ENCODE peak calls at places on chromosome 10, in nine cellular contexts. M is adrenal gland, T is left lung, F is transverse colon, N is neural progenitor cell, W is neuronal stem cell, V is RWPE2, R is lower lobe of right lung, E is fibroblast of lung. J is an unnamed sample.

GRCh38 chr10:95262763-95263518 is 27.9 kb downstream of the PDLIM1 start:
- DNase-seq in T (no peak), F (no peak), E (no peak), V (no peak), R (no peak), M (no peak), W (no peak), N (no peak), J (no peak)

GRCh38 chr10:80504897-80505465 is 32.7 kb upstream of the SH2D4B start:
- DNase-seq in R (no peak), E (no peak), M (no peak), N (no peak), T (peak; percentile 34), F (peak; percentile 36), V (no peak), W (no peak), J (no peak)

GRCh38 chr10:103598654-103599115 is 105.2 kb downstream of the NEURL1 start:
- DNase-seq in W (peak; percentile 70), T (no peak), F (peak; percentile 70), E (peak; percentile 53), N (peak; percentile 78), M (peak; percentile 81), R (no peak), V (no peak), J (no peak)

GRCh38 chr10:62071846-62072281 is 170.4 kb downstream of the ARID5B start:
- DNase-seq in F (no peak), E (peak; percentile 81), R (no peak), V (no peak), N (peak; percentile 19), M (no peak), W (no peak), T (no peak), J (no peak)

GRCh38 chr10:26931223-26931622 is 70.5 kb upstream of the ABI1 start:
- DNase-seq in N (no peak), R (no peak), T (no peak), V (no peak), W (no peak), E (no peak), F (peak; percentile 66), M (no peak), J (no peak)

GRCh38 chr10:31072453-31072852 is 40.8 kb upstream of the ZNF438 start:
- DNase-seq in E (peak; percentile 86), T (no peak), M (no peak), V (no peak), N (no peak), R (no peak), F (no peak), W (no peak), J (no peak)

GRCh38 chr10:2576892-2577291 is 490.5 kb upstream of the PFKP start:
- DNase-seq in V (no peak), E (no peak), T (no peak), W (no peak), F (no peak), R (no peak), M (no peak), N (no peak), J (no peak)

GRCh38 chr10:113177163-113177935 is 227.3 kb downstream of the TCF7L2 start:
- DNase-seq in E (no peak), W (no peak), M (no peak), F (no peak), N (peak; percentile 53), T (no peak), R (no peak), V (no peak), J (no peak)

GRCh38 chr10:88962336-88962735 is 9.8 kb upstream of the ACTA2 start:
- DNase-seq in R (no peak), F (no peak), T (no peak), M (no peak), W (no peak), N (no peak), E (no peak), V (no peak), J (no peak)

GRCh38 chr10:111560042-111560441 is 483.2 kb downstream of the ADRA2A start:
- DNase-seq in F (no peak), N (no peak), W (no peak), M (no peak), V (no peak), E (no peak), T (no peak), R (no peak), J (no peak)

GRCh38 chr10:47400251-47400650 is 16.2 kb upstream of the ZNF488 start:
- DNase-seq in M (no peak), N (no peak), E (no peak), T (no peak), V (no peak), F (no peak), W (no peak), R (no peak), J (no peak)

GRCh38 chr10:47030191-47030698 is 119.0 kb downstream of the PTPN20 start:
- DNase-seq in M (peak; percentile 41), V (no peak), W (no peak), N (no peak), E (no peak), T (peak; percentile 20), F (no peak), R (peak; percentile 36), J (no peak)

GRCh38 chr10:32271617-32272016 is 75.3 kb downstream of the EPC1 start:
- DNase-seq in F (no peak), R (no peak), T (no peak), E (peak; percentile 64), N (no peak), M (no peak), V (no peak), W (no peak), J (no peak)

GRCh38 chr10:121155742-121156141 is 304.6 kb downstream of the WDR11 start:
- DNase-seq in V (no peak), W (no peak), R (no peak), N (no peak), M (no peak), E (peak; percentile 13), T (peak; percentile 56), F (peak; percentile 74), J (no peak)

GRCh38 chr10:113993489-113993932 is 50.2 kb upstream of the ADRB1 start:
- DNase-seq in V (no peak), F (no peak), R (no peak), W (no peak), E (peak; percentile 59), M (no peak), N (no peak), T (no peak), J (no peak)

GRCh38 chr10:133281084-133281483 is 4.4 kb upstream of the ADAM8 start:
- DNase-seq in N (no peak), V (no peak), T (no peak), R (no peak), M (no peak), F (no peak), W (no peak), E (no peak), J (no peak)

GRCh38 chr10:7611909-7612308 is 54.9 kb downstream of the ITIH5 start:
- DNase-seq in V (no peak), M (no peak), W (no peak), R (no peak), E (no peak), F (no peak), T (no peak), N (no peak), J (no peak)

GRCh38 chr10:22652988-22653431 is 61.4 kb downstream of the PIP4K2A start:
- DNase-seq in E (no peak), M (no peak), F (no peak), R (no peak), T (no peak), W (no peak), N (no peak), V (no peak), J (no peak)

GRCh38 chr10:68153473-68154210 is 44.4 kb downstream of the MYPN start:
- DNase-seq in N (no peak), W (no peak), R (no peak), M (peak; percentile 93), E (peak; percentile 98), V (peak; percentile 54), T (no peak), F (peak; percentile 26), J (peak; percentile 15)

GRCh38 chr10:131921191-131921590 is 20.4 kb downstream of the PPP2R2D start:
- DNase-seq in V (no peak), E (no peak), T (no peak), M (no peak), W (no peak), F (no peak), R (no peak), N (peak; percentile 51), J (no peak)

GRCh38 chr10:84173543-84173942 is at the start of gene GPR15LG:
- DNase-seq in V (no peak), E (no peak), M (peak; percentile 2), F (peak; percentile 81), R (no peak), T (no peak), N (no peak), W (no peak), J (no peak)

GRCh38 chr10:69458426-69459100 is 7.3 kb downstream of the TSPAN15 start:
- DNase-seq in M (peak; percentile 65), E (no peak), V (no peak), F (peak; percentile 88), T (no peak), N (no peak), R (peak; percentile 68), W (no peak), J (no peak)

GRCh38 chr10:6141296-6142151 is 52.7 kb downstream of the RBM17 start:
- DNase-seq in R (no peak), V (no peak), T (no peak), F (no peak), N (no peak), E (peak; percentile 90), M (no peak), W (no peak), J (no peak)

GRCh38 chr10:127028556-127028955 is 123.3 kb downstream of the DOCK1 start:
- DNase-seq in N (no peak), W (no peak), R (no peak), E (no peak), V (no peak), F (no peak), T (peak; percentile 25), M (peak; percentile 34), J (no peak)
- H3K36me3 ChIP-seq in N (no peaks in the 10 kb centered on the region), W (peaks cover 28% of the 10 kb centered on the region), R (peaks cover 94% of the 10 kb centered on the region), E (peaks cover 15% of the 10 kb centered on the region), V (peaks cover 72% of the 10 kb centered on the region), F (no peaks in the 10 kb centered on the region), T (peaks cover 89% of the 10 kb centered on the region), M (peaks cover 33% of the 10 kb centered on the region), J (peaks cover 57% of the 10 kb centered on the region)

GRCh38 chr10:123446449-123447156 is 219.6 kb upstream of the GPR26 start:
- DNase-seq in N (no peak), R (no peak), M (no peak), E (no peak), T (no peak), F (no peak), W (no peak), V (no peak), J (no peak)
- H3K36me3 ChIP-seq in N (no peaks in the 10 kb centered on the region), R (no peaks in the 10 kb centered on the region), M (no peaks in the 10 kb centered on the region), E (no peaks in the 10 kb centered on the region), T (no peaks in the 10 kb centered on the region), F (no peaks in the 10 kb centered on the region), W (no peaks in the 10 kb centered on the region), V (no peaks in the 10 kb centered on the region), J (no peaks in the 10 kb centered on the region)

GRCh38 chr10:96596422-96597407 is 9.9 kb upstream of the TM9SF3 start:
- DNase-seq in F (no peak), T (no peak), M (no peak), R (no peak), E (no peak), V (no peak), W (no peak), N (no peak), J (no peak)
- H3K36me3 ChIP-seq in F (no peaks in the 10 kb centered on the region), T (peaks cover 83% of the 10 kb centered on the region), M (no peaks in the 10 kb centered on the region), R (peaks cover 6% of the 10 kb centered on the region), E (no peaks in the 10 kb centered on the region), V (no peaks in the 10 kb centered on the region), W (no peaks in the 10 kb centered on the region), N (no peaks in the 10 kb centered on the region), J (no peaks in the 10 kb centered on the region)

GRCh38 chr10:70684841-70685457 is 12.6 kb downstream of the ADAMTS14 start:
- DNase-seq in V (no peak), R (no peak), F (no peak), E (no peak), N (no peak), W (no peak), M (no peak), T (no peak), J (no peak)
- H3K36me3 ChIP-seq in V (no peaks in the 10 kb centered on the region), R (no peaks in the 10 kb centered on the region), F (no peaks in the 10 kb centered on the region), E (no peaks in the 10 kb centered on the region), N (no peaks in the 10 kb centered on the region), W (no peaks in the 10 kb centered on the region), M (no peaks in the 10 kb centered on the region), T (no peaks in the 10 kb centered on the region), J (no peaks in the 10 kb centered on the region)

J was measured in thoracic aorta.